ENCODE peak calls at places on chromosomes 3 and 15, in five cellular contexts. A is GM23338, F is left ventricle myocardium inferior, T is keratinocyte, U is gastrocnemius medialis. V is an unnamed sample. For H3K4me1, the result is how much of the 10 kb centered on the place peaks cover.

GRCh38 chr15:71651750-71652186 is 158.6 kb upstream of the NR2E3 start:
- DNase-seq in A (peak), F (no peak), T (peak), U (no peak), V (peak)

GRCh38 chr3:49397470-49397869 is 14.3 kb downstream of the RHOA start:
- DNase-seq in A (peak), F (no peak), T (no peak), U (no peak), V (no peak)

GRCh38 chr15:29570121-29570930 is 251.9 kb downstream of the TJP1 start:
- DNase-seq in A (peak), F (no peak), T (no peak), U (no peak), V (no peak)

GRCh38 chr3:160885791-160886286 is 129.8 kb downstream of the PPM1L start:
- DNase-seq in A (peak), F (peak), T (no peak), U (peak), V (no peak)

GRCh38 chr3:9076985-9077384 is 113.7 kb upstream of the RAD18 start:
- DNase-seq in A (no peak), F (no peak), T (no peak), U (no peak), V (no peak)

GRCh38 chr3:129567176-129567705 is 24.3 kb downstream of the H1-8 start:
- DNase-seq in A (no peak), F (peak), T (no peak), U (no peak), V (no peak)

GRCh38 chr15:67914537-67915373 is 74.9 kb upstream of the RNU6-1 start:
- DNase-seq in A (peak), F (peak), T (no peak), U (peak), V (peak)

GRCh38 chr3:194931366-194931765 is 245.7 kb downstream of the FAM43A start:
- DNase-seq in A (no peak), F (no peak), T (no peak), U (no peak), V (no peak)

GRCh38 chr3:171806200-171807128 is 3.8 kb downstream of the PLD1 start:
- DNase-seq in A (no peak), F (no peak), T (no peak), U (no peak), V (no peak)

GRCh38 chr3:99848433-99848832 is 30.8 kb downstream of the CMSS1 start:
- DNase-seq in A (no peak), F (no peak), T (no peak), U (no peak), V (no peak)

GRCh38 chr3:4980229-4981159 is 1.3 kb downstream of the BHLHE40 start:
- DNase-seq in A (peak), F (peak), T (no peak), U (peak), V (peak)

GRCh38 chr3:4979401-4980228 is at the start of gene BHLHE40:
- DNase-seq in A (peak), F (peak), T (no peak), U (no peak), V (no peak)

GRCh38 chr3:4982773-4983738 is 3.8 kb downstream of the BHLHE40 start:
- DNase-seq in A (no peak), F (no peak), T (no peak), U (peak), V (no peak)

GRCh38 chr3:4981688-4982494 is 2.7 kb downstream of the BHLHE40 start:
- DNase-seq in A (peak), F (no peak), T (no peak), U (peak), V (no peak)

GRCh38 chr3:4981160-4981687 is 2.0 kb downstream of the BHLHE40 start:
- DNase-seq in A (no peak), F (no peak), T (no peak), U (no peak), V (no peak)
- H3K27ac ChIP-seq in A (no peak), F (peak), T (peak), U (peak), V (peak)

DNA sequence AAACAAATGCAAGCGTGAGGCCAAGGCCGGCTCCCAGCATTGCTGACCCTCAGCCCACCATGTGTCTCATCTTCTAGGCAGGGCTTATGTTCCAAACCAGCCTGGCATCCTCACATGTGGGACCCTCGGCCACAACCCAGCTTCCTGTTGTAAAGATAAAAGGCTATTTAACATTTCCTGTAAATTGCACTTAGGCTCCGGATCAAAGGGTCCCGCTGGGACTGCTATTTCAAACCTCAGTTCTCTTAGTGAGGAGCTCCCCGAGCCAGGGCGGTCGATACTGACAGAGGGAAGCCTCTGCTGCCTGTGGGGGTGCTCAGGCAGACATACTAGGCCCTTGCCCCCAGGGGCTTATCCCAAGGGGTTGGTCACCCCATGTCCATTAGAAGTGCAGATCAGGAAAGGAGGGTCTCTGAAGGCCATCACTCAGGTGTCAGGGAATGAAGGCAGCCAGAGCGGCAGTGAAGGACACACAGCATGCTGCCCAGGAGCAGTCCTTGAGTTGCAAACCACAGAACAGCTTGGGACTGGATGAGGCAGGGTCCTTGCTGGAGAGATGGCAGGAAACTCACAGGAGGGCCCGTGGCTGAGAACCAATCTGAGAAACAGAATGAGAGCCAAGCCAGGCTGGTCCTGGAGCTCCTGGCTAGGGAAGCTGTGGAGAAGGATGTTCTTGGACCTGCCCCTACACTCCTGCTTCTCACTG is 239.9 kb downstream of the TLE3 start:
- DNase-seq in A (no peak), F (no peak), T (no peak), U (no peak), V (no peak)
- H3K4me1 ChIP-seq in A (under half), F (under half), T (under half), U (under half), V (under half)

GRCh38 chr15:31263751-31264533 is 62.7 kb upstream of the KLF13 start:
- DNase-seq in A (no peak), F (peak), T (no peak), U (peak), V (no peak)
- TF ChIP-seq CTCF in A (no peak), F (no peak), T (peak), U (no peak), V (no peak)

DNA sequence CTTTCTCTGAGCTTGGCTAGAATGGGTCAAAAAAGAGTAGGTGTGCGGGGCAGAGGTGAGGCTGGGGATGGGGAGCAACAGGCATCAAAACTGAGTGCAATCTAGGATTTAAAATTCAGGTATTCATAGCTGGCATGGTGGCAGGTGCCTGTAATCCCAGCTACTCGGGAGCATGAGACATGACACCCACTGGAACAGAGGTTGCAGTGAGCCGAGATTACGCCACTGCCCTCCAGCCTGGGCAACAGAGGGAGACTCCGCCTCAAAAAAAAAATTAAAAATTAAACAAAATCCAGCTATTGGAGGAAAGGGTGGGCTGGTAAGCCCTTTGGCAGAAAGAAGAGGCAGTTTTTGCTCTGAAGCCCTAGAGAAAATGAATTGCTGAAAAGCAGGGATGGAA is 485.8 kb upstream of the PROK2 start:
- DNase-seq in A (no peak), F (no peak), T (no peak), U (no peak), V (no peak)
- H3K27ac ChIP-seq in A (no peak), F (peak), T (no peak), U (peak), V (no peak)

GRCh38 chr3:36487616-36488015 is 107.3 kb downstream of the STAC start:
- DNase-seq in A (no peak), F (no peak), T (no peak), U (no peak), V (no peak)
- H3K4me1 ChIP-seq in A (under half), F (under half), T (under half), U (under half), V (under half)

GRCh38 chr15:48084759-48085420 is 35.9 kb upstream of the SLC24A5 start:
- DNase-seq in A (peak), F (no peak), T (no peak), U (no peak), V (no peak)
- TF ChIP-seq CTCF in A (peak), F (peak), T (peak), U (no peak), V (no peak)

V was measured in thoracic aorta.